ENCODE peak calls at places on chromosomes 4 and X, in nine cellular contexts. P, B, U, H, X, L, Z, T and S are unnamed samples.

GRCh38 chr4:71827811-71828210 is 43.9 kb upstream of the GC start:
- DNase-seq in P (no peak), B (no peak), U (no peak), H (no peak), X (no peak), L (no peak), Z (no peak), T (no peak), S (peak; percentile 36)

GRCh38 chr4:153267013-153267412 is 62.8 kb downstream of the TRIM2 start:
- DNase-seq in P (peak; percentile 52), B (no peak), U (no peak), H (no peak), X (no peak), L (no peak), Z (no peak), T (no peak), S (no peak)

GRCh38 chrX:141301017-141301416 is 58.7 kb upstream of the SPANXC start:
- DNase-seq in P (no peak), B (no peak), U (no peak), H (no peak), X (no peak), L (no peak), Z (no peak), T (no peak), S (no peak)

GRCh38 chr4:111506706-111507105 is 638.5 kb upstream of the FAM241A start:
- DNase-seq in P (peak; percentile 86), B (no peak), U (peak; percentile 36), H (no peak), X (no peak), L (no peak), Z (peak; percentile 66), T (no peak), S (no peak)

GRCh38 chr4:94641702-94642560 is 115.8 kb upstream of the BMPR1B start:
- DNase-seq in P (peak; percentile 87), B (no peak), U (peak; percentile 9), H (no peak), X (no peak), L (no peak), Z (peak; percentile 79), T (no peak), S (no peak)

GRCh38 chr4:3291411-3291968 is 1.3 kb upstream of the RGS12 start:
- DNase-seq in P (no peak), B (no peak), U (no peak), H (no peak), X (no peak), L (no peak), Z (no peak), T (peak; percentile 78), S (peak; percentile 60)

GRCh38 chrX:71181558-71181909 is 36.9 kb downstream of the NLGN3 start:
- DNase-seq in P (no peak), B (no peak), U (no peak), H (no peak), X (peak; percentile 5), L (peak; percentile 50), Z (peak; percentile 34), T (no peak), S (peak; percentile 34)

GRCh38 chr4:184201179-184201578 is 16.5 kb downstream of the ENPP6 start:
- DNase-seq in P (no peak), B (no peak), U (no peak), H (no peak), X (no peak), L (peak; percentile 8), Z (no peak), T (no peak), S (no peak)

GRCh38 chrX:44873415-44874270 is 655 bp downstream of the KDM6A start:
- DNase-seq in P (peak; percentile 55), B (peak; percentile 53), U (peak; percentile 45), H (peak; percentile 38), X (peak; percentile 26), L (no peak), Z (peak; percentile 40), T (peak; percentile 45), S (no peak)

GRCh38 chr4:177127658-177128057 is 182.0 kb upstream of the NEIL3 start:
- DNase-seq in P (peak; percentile 62), B (no peak), U (no peak), H (no peak), X (no peak), L (no peak), Z (no peak), T (no peak), S (no peak)

GRCh38 chrX:22404297-22404696 is 131.6 kb downstream of the CBLL2 start:
- DNase-seq in P (no peak), B (no peak), U (no peak), H (no peak), X (no peak), L (no peak), Z (no peak), T (no peak), S (no peak)

GRCh38 chr4:139018501-139018900 is 2.9 kb downstream of the NOCT start:
- DNase-seq in P (peak; percentile 43), B (no peak), U (no peak), H (no peak), X (no peak), L (no peak), Z (no peak), T (no peak), S (no peak)

GRCh38 chr4:113316879-113317278 is 267.4 kb downstream of the ANK2 start:
- DNase-seq in P (peak; percentile 34), B (no peak), U (no peak), H (peak; percentile 8), X (no peak), L (peak; percentile 15), Z (no peak), T (no peak), S (no peak)

GRCh38 chr4:121113680-121114079 is 41.3 kb upstream of the NDNF start:
- DNase-seq in P (no peak), B (no peak), U (no peak), H (peak; percentile 25), X (no peak), L (no peak), Z (no peak), T (no peak), S (no peak)

GRCh38 chr4:140116442-140117104 is 37.4 kb downstream of the MAML3 start:
- DNase-seq in P (peak; percentile 57), B (no peak), U (no peak), H (peak; percentile 40), X (no peak), L (no peak), Z (peak; percentile 57), T (no peak), S (no peak)

GRCh38 chr4:1196421-1197183 is 24.2 kb upstream of the SPON2 start:
- DNase-seq in P (no peak), B (peak; percentile 4), U (no peak), H (no peak), X (no peak), L (no peak), Z (no peak), T (peak; percentile 52), S (no peak)

GRCh38 chr4:120725639-120726585 is 196.6 kb downstream of the PRDM5 start:
- DNase-seq in P (no peak), B (no peak), U (no peak), H (no peak), X (no peak), L (no peak), Z (no peak), T (no peak), S (no peak)

GRCh38 chrX:151982217-151982616 is 7.7 kb upstream of the GABRE start:
- DNase-seq in P (peak; percentile 92), B (no peak), U (peak; percentile 60), H (no peak), X (no peak), L (no peak), Z (peak; percentile 74), T (no peak), S (no peak)

GRCh38 chr4:31351695-31352094 is 631.5 kb downstream of the PCDH7 start:
- DNase-seq in P (no peak), B (no peak), U (no peak), H (no peak), X (no peak), L (no peak), Z (no peak), T (no peak), S (no peak)

GRCh38 chr4:161189286-161190134 is 974.3 kb downstream of the FSTL5 start:
- DNase-seq in P (peak; percentile 23), B (no peak), U (no peak), H (no peak), X (no peak), L (no peak), Z (no peak), T (no peak), S (no peak)

GRCh38 chrX:74537011-74537390 is 77.4 kb downstream of the RLIM start:
- DNase-seq in P (peak; percentile 38), B (no peak), U (no peak), H (no peak), X (peak; percentile 5), L (no peak), Z (peak; percentile 54), T (peak; percentile 30), S (peak; percentile 37)

GRCh38 chr4:1823545-1823932 is 30.4 kb downstream of the FGFR3 start:
- DNase-seq in P (no peak), B (no peak), U (no peak), H (no peak), X (no peak), L (no peak), Z (no peak), T (no peak), S (no peak)

GRCh38 chr4:159292137-159292896 is 189.4 kb downstream of the RAPGEF2 start:
- DNase-seq in P (no peak), B (no peak), U (no peak), H (no peak), X (no peak), L (no peak), Z (no peak), T (peak; percentile 22), S (no peak)

GRCh38 chr4:139453041-139453370 is 915 bp upstream of the RAB33B start:
- DNase-seq in P (peak; percentile 75), B (no peak), U (peak; percentile 58), H (no peak), X (peak; percentile 49), L (peak; percentile 78), Z (no peak), T (peak; percentile 72), S (no peak)

GRCh38 chr4:152094851-152095700 is 334.3 kb upstream of the GATB start:
- DNase-seq in P (peak; percentile 79), B (no peak), U (peak; percentile 58), H (no peak), X (no peak), L (peak; percentile 56), Z (peak; percentile 68), T (no peak), S (no peak)

GRCh38 chrX:8273451-8273894 is 102.4 kb upstream of the VCX2 start:
- DNase-seq in P (peak; percentile 75), B (no peak), U (no peak), H (no peak), X (no peak), L (no peak), Z (peak; percentile 0), T (no peak), S (no peak)

GRCh38 chrX:114976321-114976720 is 41.1 kb downstream of the IL13RA2 start:
- DNase-seq in P (peak; percentile 14), B (no peak), U (peak; percentile 32), H (no peak), X (no peak), L (no peak), Z (peak; percentile 58), T (no peak), S (no peak)

GRCh38 chr4:15805583-15806517 is 27.7 kb downstream of the CD38 start:
- DNase-seq in P (peak; percentile 53), B (peak; percentile 49), U (peak; percentile 62), H (peak; percentile 31), X (peak; percentile 61), L (peak; percentile 53), Z (peak; percentile 57), T (peak; percentile 49), S (peak; percentile 46)